ENCODE peak calls at places on chromosomes 6 and 20, in nine cellular contexts. D is naive thymus-derived CD4-positive, alpha-beta T cell; F is thyroid gland; K is germinal center; R is activated CD8-positive, alpha-beta memory T cell treated with anti-CD3 and anti-CD28 coated beads, Interleukin-2, amount 10 ng/mL, durations not matched to agents 7 days and 5 days; L is PC-9; I is nucleus accumbens; U is T-helper 22 cell; O is sciatic nerve. B is an unnamed sample.

GRCh38 chr6:147108256-147108910 is 95.8 kb upstream of the STXBP5 start:
- DNase-seq in O (no peak), I (no peak), U (no peak), F (no peak), R (no peak), D (no peak), K (no peak), L (no peak), B (no peak)

GRCh38 chr6:116405147-116405546 is 34.4 kb downstream of the DSE start:
- DNase-seq in I (no peak), R (no peak), U (no peak), O (peak), K (no peak), D (no peak), F (no peak), L (no peak), B (peak)

GRCh38 chr20:37575884-37576283 is 48.2 kb upstream of the BLCAP start:
- DNase-seq in I (no peak), L (no peak), K (peak), R (no peak), O (peak), U (no peak), D (no peak), F (no peak), B (peak)

GRCh38 chr20:63520939-63521601 is 505 bp downstream of the PPDPF start:
- DNase-seq in F (peak), R (peak), O (peak), I (peak), U (peak), K (peak), D (peak), L (peak), B (peak)

GRCh38 chr6:92667843-92668242 is 751.5 kb downstream of the EPHA7 start:
- DNase-seq in O (no peak), F (no peak), K (no peak), D (no peak), L (no peak), R (no peak), I (no peak), U (no peak), B (no peak)

GRCh38 chr20:45470262-45470931 is 844 bp downstream of the WFDC2 start:
- DNase-seq in D (no peak), L (peak), F (peak), K (no peak), R (no peak), U (no peak), O (peak), I (no peak), B (peak)

GRCh38 chr6:128277379-128277778 is 243.0 kb downstream of the PTPRK start:
- DNase-seq in U (no peak), K (no peak), D (no peak), O (no peak), R (no peak), L (no peak), I (no peak), F (no peak), B (no peak)

GRCh38 chr6:35703554-35703953 is 14.8 kb upstream of the FKBP5 start:
- DNase-seq in D (no peak), I (no peak), O (no peak), R (peak), K (no peak), U (no peak), L (no peak), F (no peak), B (peak)

GRCh38 chr6:152378154-152378553 is 259.0 kb downstream of the SYNE1 start:
- DNase-seq in U (no peak), D (no peak), K (no peak), L (no peak), O (no peak), I (no peak), R (no peak), F (no peak), B (no peak)

GRCh38 chr6:107108201-107108890 is 7.0 kb downstream of the BEND3 start:
- DNase-seq in R (no peak), L (no peak), F (no peak), D (no peak), O (no peak), K (no peak), U (no peak), I (no peak), B (no peak)

GRCh38 chr6:107618672-107619071 is 128.8 kb downstream of the SOBP start:
- DNase-seq in F (no peak), R (peak), L (peak), D (peak), O (no peak), I (no peak), K (peak), U (peak), B (peak)

GRCh38 chr6:79066330-79066729 is 11.7 kb downstream of the PHIP start:
- DNase-seq in I (no peak), O (no peak), U (no peak), L (no peak), K (no peak), R (no peak), F (no peak), D (no peak), B (no peak)

GRCh38 chr6:27138837-27139752 is 108.4 kb upstream of the PRSS16 start:
- DNase-seq in K (peak), I (no peak), R (peak), O (no peak), L (peak), F (peak), D (peak), U (peak), B (peak)

GRCh38 chr20:55649254-55649653 is 356.1 kb downstream of the CBLN4 start:
- DNase-seq in L (no peak), U (no peak), O (no peak), R (no peak), D (no peak), K (no peak), F (no peak), I (no peak), B (no peak)

GRCh38 chr6:4698901-4699659 is 77.1 kb upstream of the CDYL start:
- DNase-seq in F (no peak), R (no peak), L (no peak), O (no peak), U (no peak), I (no peak), D (no peak), K (no peak), B (no peak)

GRCh38 chr6:119174879-119175817 is 96.7 kb upstream of the FAM184A start:
- DNase-seq in O (no peak), I (no peak), U (no peak), L (no peak), F (no peak), K (no peak), R (no peak), D (no peak), B (no peak)

GRCh38 chr6:35449287-35449881 is 2.8 kb upstream of the FANCE start:
- DNase-seq in L (peak), I (peak), R (peak), U (no peak), O (no peak), F (peak), D (peak), K (peak), B (peak)

B was measured in GM12865.